ENCODE peak calls at places on chromosomes 5 and 9, in nine cellular contexts. One of them, this sample, is unnamed.

GRCh38 chr5:66757834-66758396 is 161.7 kb downstream of the MAST4 start:
- DNase-seq in activated CD8-positive, alpha-beta T cell treated with anti-CD3 and anti-CD28 coated beads for 36 hours: no peak
- DNase-seq in IMR-90: no peak
- DNase-seq in osteocyte: no peak
- DNase-seq in choroid plexus epithelial cell: no peak
- DNase-seq in GM20000: no peak
- DNase-seq in ovary: no peak
- DNase-seq in GM23338: no peak
- DNase-seq in HL-60: no peak
- DNase-seq in this sample: no peak

GRCh38 chr5:58855851-58856739 is 273.2 kb downstream of the RAB3C start:
- DNase-seq in activated CD8-positive, alpha-beta T cell treated with anti-CD3 and anti-CD28 coated beads for 36 hours: no peak
- DNase-seq in IMR-90: no peak
- DNase-seq in osteocyte: no peak
- DNase-seq in choroid plexus epithelial cell: peak; percentile 10
- DNase-seq in GM20000: no peak
- DNase-seq in ovary: no peak
- DNase-seq in GM23338: no peak
- DNase-seq in HL-60: no peak
- DNase-seq in this sample: no peak

GRCh38 chr5:14773588-14773987 is 98.0 kb downstream of the ANKH start:
- DNase-seq in activated CD8-positive, alpha-beta T cell treated with anti-CD3 and anti-CD28 coated beads for 36 hours: no peak
- DNase-seq in IMR-90: no peak
- DNase-seq in osteocyte: no peak
- DNase-seq in choroid plexus epithelial cell: no peak
- DNase-seq in GM20000: no peak
- DNase-seq in ovary: no peak
- DNase-seq in GM23338: peak; percentile 67
- DNase-seq in HL-60: no peak
- DNase-seq in this sample: no peak

GRCh38 chr9:35364817-35365585 is 124.9 kb upstream of the RUSC2 start:
- DNase-seq in activated CD8-positive, alpha-beta T cell treated with anti-CD3 and anti-CD28 coated beads for 36 hours: no peak
- DNase-seq in IMR-90: no peak
- DNase-seq in osteocyte: no peak
- DNase-seq in choroid plexus epithelial cell: peak; percentile 44
- DNase-seq in GM20000: no peak
- DNase-seq in ovary: no peak
- DNase-seq in GM23338: no peak
- DNase-seq in HL-60: no peak
- DNase-seq in this sample: no peak

GRCh38 chr5:167721926-167722440 is 569.5 kb upstream of the WWC1 start:
- DNase-seq in activated CD8-positive, alpha-beta T cell treated with anti-CD3 and anti-CD28 coated beads for 36 hours: no peak
- DNase-seq in IMR-90: no peak
- DNase-seq in osteocyte: no peak
- DNase-seq in choroid plexus epithelial cell: no peak
- DNase-seq in GM20000: no peak
- DNase-seq in ovary: no peak
- DNase-seq in GM23338: no peak
- DNase-seq in HL-60: no peak
- DNase-seq in this sample: no peak

GRCh38 chr5:34959323-34959722 is 30.0 kb downstream of the DNAJC21 start:
- DNase-seq in activated CD8-positive, alpha-beta T cell treated with anti-CD3 and anti-CD28 coated beads for 36 hours: peak; percentile 19
- DNase-seq in IMR-90: peak; percentile 86
- DNase-seq in osteocyte: no peak
- DNase-seq in choroid plexus epithelial cell: peak; percentile 93
- DNase-seq in GM20000: peak; percentile 44
- DNase-seq in ovary: no peak
- DNase-seq in GM23338: no peak
- DNase-seq in HL-60: no peak
- DNase-seq in this sample: peak; percentile 53

GRCh38 chr5:102663771-102664530 is 91.2 kb upstream of the PAM start:
- DNase-seq in activated CD8-positive, alpha-beta T cell treated with anti-CD3 and anti-CD28 coated beads for 36 hours: no peak
- DNase-seq in IMR-90: no peak
- DNase-seq in osteocyte: no peak
- DNase-seq in choroid plexus epithelial cell: peak; percentile 37
- DNase-seq in GM20000: no peak
- DNase-seq in ovary: no peak
- DNase-seq in GM23338: no peak
- DNase-seq in HL-60: no peak
- DNase-seq in this sample: no peak

GRCh38 chr5:43608406-43608805 is 5.4 kb downstream of the NNT start:
- DNase-seq in activated CD8-positive, alpha-beta T cell treated with anti-CD3 and anti-CD28 coated beads for 36 hours: no peak
- DNase-seq in IMR-90: peak; percentile 5
- DNase-seq in osteocyte: no peak
- DNase-seq in choroid plexus epithelial cell: no peak
- DNase-seq in GM20000: no peak
- DNase-seq in ovary: no peak
- DNase-seq in GM23338: no peak
- DNase-seq in HL-60: no peak
- DNase-seq in this sample: no peak

GRCh38 chr5:74250304-74251102 is 390.0 kb downstream of the ENC1 start:
- DNase-seq in activated CD8-positive, alpha-beta T cell treated with anti-CD3 and anti-CD28 coated beads for 36 hours: no peak
- DNase-seq in IMR-90: no peak
- DNase-seq in osteocyte: no peak
- DNase-seq in choroid plexus epithelial cell: no peak
- DNase-seq in GM20000: no peak
- DNase-seq in ovary: no peak
- DNase-seq in GM23338: no peak
- DNase-seq in HL-60: no peak
- DNase-seq in this sample: no peak

GRCh38 chr9:14888272-14888671 is 22.0 kb downstream of the FREM1 start:
- DNase-seq in activated CD8-positive, alpha-beta T cell treated with anti-CD3 and anti-CD28 coated beads for 36 hours: no peak
- DNase-seq in IMR-90: no peak
- DNase-seq in osteocyte: no peak
- DNase-seq in choroid plexus epithelial cell: no peak
- DNase-seq in GM20000: no peak
- DNase-seq in ovary: no peak
- DNase-seq in GM23338: no peak
- DNase-seq in HL-60: no peak
- DNase-seq in this sample: no peak

GRCh38 chr9:90998573-90998972 is 197.0 kb downstream of the SYK start:
- DNase-seq in activated CD8-positive, alpha-beta T cell treated with anti-CD3 and anti-CD28 coated beads for 36 hours: no peak
- DNase-seq in IMR-90: no peak
- DNase-seq in osteocyte: no peak
- DNase-seq in choroid plexus epithelial cell: no peak
- DNase-seq in GM20000: no peak
- DNase-seq in ovary: no peak
- DNase-seq in GM23338: no peak
- DNase-seq in HL-60: no peak
- DNase-seq in this sample: no peak

GRCh38 chr9:69292078-69292477 is 32.9 kb upstream of the ENTREP1 start:
- DNase-seq in activated CD8-positive, alpha-beta T cell treated with anti-CD3 and anti-CD28 coated beads for 36 hours: no peak
- DNase-seq in IMR-90: no peak
- DNase-seq in osteocyte: no peak
- DNase-seq in choroid plexus epithelial cell: no peak
- DNase-seq in GM20000: no peak
- DNase-seq in ovary: no peak
- DNase-seq in GM23338: no peak
- DNase-seq in HL-60: no peak
- DNase-seq in this sample: no peak
- TF ChIP-seq CTCF in activated CD8-positive, alpha-beta T cell treated with anti-CD3 and anti-CD28 coated beads for 36 hours: no peak
- TF ChIP-seq CTCF in IMR-90: no peak
- TF ChIP-seq CTCF in osteocyte: no peak
- TF ChIP-seq CTCF in choroid plexus epithelial cell: no peak
- TF ChIP-seq CTCF in GM20000: no peak
- TF ChIP-seq CTCF in ovary: no peak
- TF ChIP-seq CTCF in GM23338: no peak
- TF ChIP-seq CTCF in HL-60: no peak
- TF ChIP-seq CTCF in this sample: no peak

GRCh38 chr9:137190315-137190853 is 1.9 kb downstream of the SSNA1 start:
- DNase-seq in activated CD8-positive, alpha-beta T cell treated with anti-CD3 and anti-CD28 coated beads for 36 hours: no peak
- DNase-seq in IMR-90: no peak
- DNase-seq in osteocyte: no peak
- DNase-seq in choroid plexus epithelial cell: no peak
- DNase-seq in GM20000: no peak
- DNase-seq in ovary: no peak
- DNase-seq in GM23338: no peak
- DNase-seq in HL-60: no peak
- DNase-seq in this sample: no peak
- TF ChIP-seq CTCF in activated CD8-positive, alpha-beta T cell treated with anti-CD3 and anti-CD28 coated beads for 36 hours: no peak
- TF ChIP-seq CTCF in IMR-90: no peak
- TF ChIP-seq CTCF in osteocyte: no peak
- TF ChIP-seq CTCF in choroid plexus epithelial cell: no peak
- TF ChIP-seq CTCF in GM20000: no peak
- TF ChIP-seq CTCF in ovary: no peak
- TF ChIP-seq CTCF in GM23338: no peak
- TF ChIP-seq CTCF in HL-60: no peak
- TF ChIP-seq CTCF in this sample: no peak

GRCh38 chr5:163489055-163489744 is 16.2 kb upstream of the MAT2B start:
- DNase-seq in activated CD8-positive, alpha-beta T cell treated with anti-CD3 and anti-CD28 coated beads for 36 hours: peak; percentile 18
- DNase-seq in IMR-90: peak; percentile 21
- DNase-seq in osteocyte: no peak
- DNase-seq in choroid plexus epithelial cell: peak; percentile 48
- DNase-seq in GM20000: no peak
- DNase-seq in ovary: no peak
- DNase-seq in GM23338: peak; percentile 79
- DNase-seq in HL-60: peak; percentile 45
- DNase-seq in this sample: no peak
- TF ChIP-seq CTCF in activated CD8-positive, alpha-beta T cell treated with anti-CD3 and anti-CD28 coated beads for 36 hours: no peak
- TF ChIP-seq CTCF in IMR-90: no peak
- TF ChIP-seq CTCF in osteocyte: peak; percentile 24
- TF ChIP-seq CTCF in choroid plexus epithelial cell: peak; percentile 34
- TF ChIP-seq CTCF in GM20000: no peak
- TF ChIP-seq CTCF in ovary: no peak
- TF ChIP-seq CTCF in GM23338: peak; percentile 62
- TF ChIP-seq CTCF in HL-60: peak; percentile 6
- TF ChIP-seq CTCF in this sample: no peak

GRCh38 chr5:146595088-146595487 is 79.1 kb upstream of the GPR151 start:
- DNase-seq in activated CD8-positive, alpha-beta T cell treated with anti-CD3 and anti-CD28 coated beads for 36 hours: no peak
- DNase-seq in IMR-90: no peak
- DNase-seq in osteocyte: no peak
- DNase-seq in choroid plexus epithelial cell: no peak
- DNase-seq in GM20000: no peak
- DNase-seq in ovary: no peak
- DNase-seq in GM23338: peak; percentile 29
- DNase-seq in HL-60: no peak
- DNase-seq in this sample: no peak
- TF ChIP-seq CTCF in activated CD8-positive, alpha-beta T cell treated with anti-CD3 and anti-CD28 coated beads for 36 hours: no peak
- TF ChIP-seq CTCF in IMR-90: no peak
- TF ChIP-seq CTCF in osteocyte: no peak
- TF ChIP-seq CTCF in choroid plexus epithelial cell: no peak
- TF ChIP-seq CTCF in GM20000: no peak
- TF ChIP-seq CTCF in ovary: no peak
- TF ChIP-seq CTCF in GM23338: peak; percentile 18
- TF ChIP-seq CTCF in HL-60: no peak
- TF ChIP-seq CTCF in this sample: no peak

GRCh38 chr9:98991981-98992884 is 48.5 kb downstream of the COL15A1 start:
- DNase-seq in activated CD8-positive, alpha-beta T cell treated with anti-CD3 and anti-CD28 coated beads for 36 hours: no peak
- DNase-seq in IMR-90: no peak
- DNase-seq in osteocyte: peak; percentile 82
- DNase-seq in choroid plexus epithelial cell: no peak
- DNase-seq in GM20000: no peak
- DNase-seq in ovary: no peak
- DNase-seq in GM23338: no peak
- DNase-seq in HL-60: no peak
- DNase-seq in this sample: no peak

GRCh38 chr9:98992885-98993569 is 49.3 kb downstream of the COL15A1 start:
- DNase-seq in activated CD8-positive, alpha-beta T cell treated with anti-CD3 and anti-CD28 coated beads for 36 hours: no peak
- DNase-seq in IMR-90: no peak
- DNase-seq in osteocyte: peak; percentile 56
- DNase-seq in choroid plexus epithelial cell: no peak
- DNase-seq in GM20000: no peak
- DNase-seq in ovary: no peak
- DNase-seq in GM23338: no peak
- DNase-seq in HL-60: no peak
- DNase-seq in this sample: no peak

GRCh38 chr9:98990181-98990870 is 46.6 kb downstream of the COL15A1 start:
- DNase-seq in activated CD8-positive, alpha-beta T cell treated with anti-CD3 and anti-CD28 coated beads for 36 hours: no peak
- DNase-seq in IMR-90: no peak
- DNase-seq in osteocyte: peak; percentile 76
- DNase-seq in choroid plexus epithelial cell: no peak
- DNase-seq in GM20000: no peak
- DNase-seq in ovary: no peak
- DNase-seq in GM23338: no peak
- DNase-seq in HL-60: no peak
- DNase-seq in this sample: no peak

GRCh38 chr9:98986866-98987653 is 43.4 kb downstream of the COL15A1 start:
- DNase-seq in activated CD8-positive, alpha-beta T cell treated with anti-CD3 and anti-CD28 coated beads for 36 hours: no peak
- DNase-seq in IMR-90: no peak
- DNase-seq in osteocyte: no peak
- DNase-seq in choroid plexus epithelial cell: no peak
- DNase-seq in GM20000: no peak
- DNase-seq in ovary: no peak
- DNase-seq in GM23338: no peak
- DNase-seq in HL-60: no peak
- DNase-seq in this sample: no peak

GRCh38 chr9:98989036-98990000 is 45.6 kb downstream of the COL15A1 start:
- DNase-seq in activated CD8-positive, alpha-beta T cell treated with anti-CD3 and anti-CD28 coated beads for 36 hours: no peak
- DNase-seq in IMR-90: peak; percentile 100
- DNase-seq in osteocyte: peak; percentile 91
- DNase-seq in choroid plexus epithelial cell: peak; percentile 95
- DNase-seq in GM20000: no peak
- DNase-seq in ovary: no peak
- DNase-seq in GM23338: no peak
- DNase-seq in HL-60: peak; percentile 53
- DNase-seq in this sample: no peak
- TF ChIP-seq CTCF in activated CD8-positive, alpha-beta T cell treated with anti-CD3 and anti-CD28 coated beads for 36 hours: no peak
- TF ChIP-seq CTCF in IMR-90: peak; percentile 12
- TF ChIP-seq CTCF in osteocyte: peak; percentile 44
- TF ChIP-seq CTCF in choroid plexus epithelial cell: peak; percentile 46
- TF ChIP-seq CTCF in GM20000: no peak
- TF ChIP-seq CTCF in ovary: no peak
- TF ChIP-seq CTCF in GM23338: peak; percentile 23
- TF ChIP-seq CTCF in HL-60: peak; percentile 12
- TF ChIP-seq CTCF in this sample: no peak

GRCh38 chr5:71695561-71695960 is 23.5 kb upstream of the CARTPT start:
- DNase-seq in activated CD8-positive, alpha-beta T cell treated with anti-CD3 and anti-CD28 coated beads for 36 hours: no peak
- DNase-seq in IMR-90: no peak
- DNase-seq in osteocyte: no peak
- DNase-seq in choroid plexus epithelial cell: peak; percentile 72
- DNase-seq in GM20000: no peak
- DNase-seq in ovary: no peak
- DNase-seq in GM23338: no peak
- DNase-seq in HL-60: no peak
- DNase-seq in this sample: no peak
- TF ChIP-seq CTCF in activated CD8-positive, alpha-beta T cell treated with anti-CD3 and anti-CD28 coated beads for 36 hours: no peak
- TF ChIP-seq CTCF in IMR-90: no peak
- TF ChIP-seq CTCF in osteocyte: no peak
- TF ChIP-seq CTCF in choroid plexus epithelial cell: no peak
- TF ChIP-seq CTCF in GM20000: no peak
- TF ChIP-seq CTCF in ovary: no peak
- TF ChIP-seq CTCF in GM23338: no peak
- TF ChIP-seq CTCF in HL-60: no peak
- TF ChIP-seq CTCF in this sample: no peak

This sample was measured in GM13976.